ENCODE peak calls at places on chromosome 7, in six cellular contexts. One of them, this sample, is unnamed. For H3K9me3, the result is how much of the 10 kb centered on the place peaks cover.

GRCh38 chr7:9835204-9835603 is 1138.5 kb upstream of the PHF14 start:
- DNase-seq in sigmoid colon: no peak
- DNase-seq in psoas muscle: no peak
- DNase-seq in astrocyte: no peak
- DNase-seq in A549: no peak
- DNase-seq in colonic mucosa: no peak
- DNase-seq in this sample: no peak

GRCh38 chr7:16684935-16685334 is 39.0 kb downstream of the BZW2 start:
- DNase-seq in sigmoid colon: no peak
- DNase-seq in psoas muscle: no peak
- DNase-seq in astrocyte: no peak
- DNase-seq in A549: no peak
- DNase-seq in colonic mucosa: no peak
- DNase-seq in this sample: no peak

GRCh38 chr7:96273716-96274115 is 48.2 kb downstream of the SLC25A13 start:
- DNase-seq in sigmoid colon: no peak
- DNase-seq in psoas muscle: no peak
- DNase-seq in astrocyte: no peak
- DNase-seq in A549: no peak
- DNase-seq in colonic mucosa: no peak
- DNase-seq in this sample: no peak

GRCh38 chr7:104926189-104926904 is 87.7 kb upstream of the KMT2E start:
- DNase-seq in sigmoid colon: no peak
- DNase-seq in psoas muscle: no peak
- DNase-seq in astrocyte: no peak
- DNase-seq in A549: no peak
- DNase-seq in colonic mucosa: no peak
- DNase-seq in this sample: no peak

GRCh38 chr7:114789161-114789560 is 132.7 kb upstream of the MDFIC start:
- DNase-seq in sigmoid colon: no peak
- DNase-seq in psoas muscle: no peak
- DNase-seq in astrocyte: peak
- DNase-seq in A549: no peak
- DNase-seq in colonic mucosa: no peak
- DNase-seq in this sample: no peak

GRCh38 chr7:27196287-27196739 is 3.6 kb downstream of the HOXA13 start:
- DNase-seq in sigmoid colon: peak
- DNase-seq in psoas muscle: peak
- DNase-seq in astrocyte: peak
- DNase-seq in A549: peak
- DNase-seq in colonic mucosa: peak
- DNase-seq in this sample: peak

GRCh38 chr7:152513861-152514770 is 78.3 kb upstream of the KMT2C start:
- DNase-seq in sigmoid colon: no peak
- DNase-seq in psoas muscle: no peak
- DNase-seq in astrocyte: no peak
- DNase-seq in A549: no peak
- DNase-seq in colonic mucosa: no peak
- DNase-seq in this sample: no peak

GRCh38 chr7:95420996-95421846 is 13.6 kb downstream of the PON2 start:
- DNase-seq in sigmoid colon: no peak
- DNase-seq in psoas muscle: no peak
- DNase-seq in astrocyte: peak
- DNase-seq in A549: no peak
- DNase-seq in colonic mucosa: no peak
- DNase-seq in this sample: peak

GRCh38 chr7:99789441-99790070 is 5.6 kb upstream of the CYP3A4 start:
- DNase-seq in sigmoid colon: no peak
- DNase-seq in psoas muscle: no peak
- DNase-seq in astrocyte: no peak
- DNase-seq in A549: no peak
- DNase-seq in colonic mucosa: no peak
- DNase-seq in this sample: no peak

GRCh38 chr7:112437038-112437437 is 13.2 kb upstream of the IFRD1 start:
- DNase-seq in sigmoid colon: no peak
- DNase-seq in psoas muscle: no peak
- DNase-seq in astrocyte: peak
- DNase-seq in A549: no peak
- DNase-seq in colonic mucosa: no peak
- DNase-seq in this sample: no peak

GRCh38 chr7:84536256-84536870 is 341.8 kb upstream of the SEMA3A start:
- DNase-seq in sigmoid colon: no peak
- DNase-seq in psoas muscle: no peak
- DNase-seq in astrocyte: no peak
- DNase-seq in A549: peak
- DNase-seq in colonic mucosa: no peak
- DNase-seq in this sample: no peak
- H3K4me3 ChIP-seq in sigmoid colon: no peak
- H3K4me3 ChIP-seq in psoas muscle: no peak
- H3K4me3 ChIP-seq in astrocyte: no peak
- H3K4me3 ChIP-seq in A549: no peak
- H3K4me3 ChIP-seq in colonic mucosa: no peak
- H3K4me3 ChIP-seq in this sample: no peak

GRCh38 chr7:72919256-72919775 is 5.6 kb upstream of the POM121 start:
- DNase-seq in sigmoid colon: no peak
- DNase-seq in psoas muscle: no peak
- DNase-seq in astrocyte: no peak
- DNase-seq in A549: no peak
- DNase-seq in colonic mucosa: no peak
- DNase-seq in this sample: no peak

GRCh38 chr7:72925546-72926120 is 738 bp downstream of the POM121 start:
- DNase-seq in sigmoid colon: no peak
- DNase-seq in psoas muscle: no peak
- DNase-seq in astrocyte: no peak
- DNase-seq in A549: no peak
- DNase-seq in colonic mucosa: no peak
- DNase-seq in this sample: no peak

GRCh38 chr7:72924417-72924747 is 513 bp upstream of the POM121 start:
- DNase-seq in sigmoid colon: no peak
- DNase-seq in psoas muscle: no peak
- DNase-seq in astrocyte: no peak
- DNase-seq in A549: no peak
- DNase-seq in colonic mucosa: no peak
- DNase-seq in this sample: no peak

GRCh38 chr7:72924748-72925545 is at the start of gene POM121:
- DNase-seq in sigmoid colon: peak
- DNase-seq in psoas muscle: peak
- DNase-seq in astrocyte: peak
- DNase-seq in A549: peak
- DNase-seq in colonic mucosa: peak
- DNase-seq in this sample: peak
- TF ChIP-seq CTCF in sigmoid colon: no peak
- TF ChIP-seq CTCF in psoas muscle: no peak
- TF ChIP-seq CTCF in astrocyte: no peak
- TF ChIP-seq CTCF in A549: no peak
- TF ChIP-seq CTCF in colonic mucosa: no peak
- TF ChIP-seq CTCF in this sample: no peak

GRCh38 chr7:63040966-63041610 is 957.6 kb upstream of the ZNF722 start:
- DNase-seq in sigmoid colon: no peak
- DNase-seq in psoas muscle: no peak
- DNase-seq in astrocyte: no peak
- DNase-seq in A549: no peak
- DNase-seq in colonic mucosa: no peak
- DNase-seq in this sample: no peak
- H3K9me3 ChIP-seq in sigmoid colon: under half
- H3K9me3 ChIP-seq in psoas muscle: under half
- H3K9me3 ChIP-seq in astrocyte: under half
- H3K9me3 ChIP-seq in A549: under half
- H3K9me3 ChIP-seq in colonic mucosa: under half
- H3K9me3 ChIP-seq in this sample: half or more

GRCh38 chr7:133070562-133070961 is 11.3 kb downstream of the CHCHD3 start:
- DNase-seq in sigmoid colon: no peak
- DNase-seq in psoas muscle: no peak
- DNase-seq in astrocyte: no peak
- DNase-seq in A549: no peak
- DNase-seq in colonic mucosa: no peak
- DNase-seq in this sample: no peak
- H3K4me3 ChIP-seq in sigmoid colon: no peak
- H3K4me3 ChIP-seq in psoas muscle: no peak
- H3K4me3 ChIP-seq in astrocyte: no peak
- H3K4me3 ChIP-seq in A549: no peak
- H3K4me3 ChIP-seq in colonic mucosa: no peak
- H3K4me3 ChIP-seq in this sample: no peak

DNA sequence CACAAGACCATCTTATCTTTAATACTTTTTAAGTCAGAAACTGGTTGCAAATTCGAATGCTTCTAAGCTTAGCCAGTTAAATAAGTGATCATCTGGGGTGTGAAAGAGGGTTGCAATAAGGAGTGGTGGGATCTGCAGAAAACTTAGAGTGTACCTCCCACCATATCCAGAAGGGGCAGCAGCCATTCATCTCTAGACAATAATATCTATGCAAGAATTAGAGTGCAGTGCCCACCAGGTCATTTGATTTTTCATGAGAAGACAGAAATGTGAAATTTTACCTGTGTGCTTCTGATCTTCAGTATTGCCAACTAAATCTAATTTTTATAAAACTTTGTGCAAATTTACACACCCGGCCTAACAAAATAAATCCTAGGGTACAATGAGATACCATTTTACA is 127.2 kb upstream of the SP4 start:
- DNase-seq in sigmoid colon: no peak
- DNase-seq in psoas muscle: no peak
- DNase-seq in astrocyte: no peak
- DNase-seq in A549: peak
- DNase-seq in colonic mucosa: no peak
- DNase-seq in this sample: no peak
- TF ChIP-seq CTCF in sigmoid colon: no peak
- TF ChIP-seq CTCF in psoas muscle: no peak
- TF ChIP-seq CTCF in astrocyte: peak
- TF ChIP-seq CTCF in A549: no peak
- TF ChIP-seq CTCF in colonic mucosa: no peak
- TF ChIP-seq CTCF in this sample: peak

GRCh38 chr7:123735539-123735938 is 13.3 kb downstream of the WASL start:
- DNase-seq in sigmoid colon: no peak
- DNase-seq in psoas muscle: no peak
- DNase-seq in astrocyte: no peak
- DNase-seq in A549: no peak
- DNase-seq in colonic mucosa: no peak
- DNase-seq in this sample: no peak

GRCh38 chr7:123734498-123734897 is 14.3 kb downstream of the WASL start:
- DNase-seq in sigmoid colon: no peak
- DNase-seq in psoas muscle: no peak
- DNase-seq in astrocyte: no peak
- DNase-seq in A549: no peak
- DNase-seq in colonic mucosa: no peak
- DNase-seq in this sample: no peak

GRCh38 chr7:123741940-123742339 is 6.9 kb downstream of the WASL start:
- DNase-seq in sigmoid colon: no peak
- DNase-seq in psoas muscle: no peak
- DNase-seq in astrocyte: no peak
- DNase-seq in A549: no peak
- DNase-seq in colonic mucosa: no peak
- DNase-seq in this sample: no peak

GRCh38 chr7:123738356-123738755 is 10.4 kb downstream of the WASL start:
- DNase-seq in sigmoid colon: no peak
- DNase-seq in psoas muscle: no peak
- DNase-seq in astrocyte: no peak
- DNase-seq in A549: no peak
- DNase-seq in colonic mucosa: peak
- DNase-seq in this sample: no peak

DNA sequence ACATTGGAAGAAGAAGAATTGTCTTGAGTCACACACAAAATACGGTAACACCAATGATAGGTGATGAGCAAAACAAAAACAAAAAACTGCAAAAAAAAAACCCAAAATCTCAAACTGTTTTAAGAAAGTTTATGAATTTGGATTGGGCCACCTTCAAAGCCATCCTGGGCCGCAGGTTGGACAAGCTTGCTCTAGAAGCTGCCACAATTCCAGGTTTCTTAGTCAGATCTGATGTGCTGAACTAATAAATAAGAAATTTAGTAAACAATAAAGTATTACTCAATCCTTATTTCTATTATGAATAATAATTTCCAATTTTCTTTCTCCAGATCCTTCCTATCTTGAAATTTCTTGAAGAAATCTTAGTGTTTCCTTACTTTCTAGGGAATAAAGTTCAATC is 10.0 kb downstream of the WASL start:
- DNase-seq in sigmoid colon: no peak
- DNase-seq in psoas muscle: no peak
- DNase-seq in astrocyte: no peak
- DNase-seq in A549: no peak
- DNase-seq in colonic mucosa: no peak
- DNase-seq in this sample: no peak
- H3K9me3 ChIP-seq in sigmoid colon: under half
- H3K9me3 ChIP-seq in psoas muscle: under half
- H3K9me3 ChIP-seq in astrocyte: under half
- H3K9me3 ChIP-seq in A549: under half
- H3K9me3 ChIP-seq in colonic mucosa: under half
- H3K9me3 ChIP-seq in this sample: under half

GRCh38 chr7:134313543-134313942 is 3.2 kb downstream of the SLC35B4 start:
- DNase-seq in sigmoid colon: no peak
- DNase-seq in psoas muscle: no peak
- DNase-seq in astrocyte: no peak
- DNase-seq in A549: no peak
- DNase-seq in colonic mucosa: peak
- DNase-seq in this sample: no peak
- H3K4me3 ChIP-seq in sigmoid colon: no peak
- H3K4me3 ChIP-seq in psoas muscle: no peak
- H3K4me3 ChIP-seq in astrocyte: no peak
- H3K4me3 ChIP-seq in A549: no peak
- H3K4me3 ChIP-seq in colonic mucosa: no peak
- H3K4me3 ChIP-seq in this sample: no peak

This sample was measured in AG04450.